ENCODE peak calls at places on chromosomes 13 and 19, in four cellular contexts. M is Peyer's patch, D is brain microvascular endothelial cell, E is upper lobe of right lung. A is an unnamed sample.

GRCh38 chr13:22915442-22916082 is 265.2 kb upstream of the SGCG start:
- DNase-seq in E (peak; percentile 81), M (no peak), D (peak; percentile 18), A (no peak)

GRCh38 chr19:30411714-30412113 is 39.5 kb downstream of the ZNF536 start:
- DNase-seq in M (no peak), E (no peak), D (no peak), A (no peak)

GRCh38 chr19:492091-492531 is 4.2 kb upstream of the MADCAM1 start:
- DNase-seq in D (no peak), E (no peak), M (no peak), A (no peak)

GRCh38 chr19:2782357-2782935 is 627 bp downstream of the SGTA start:
- DNase-seq in M (no peak), D (no peak), E (no peak), A (no peak)

GRCh38 chr13:39273953-39274352 is 235.7 kb downstream of the NHLRC3 start:
- DNase-seq in E (no peak), D (no peak), M (no peak), A (no peak)

GRCh38 chr19:35546532-35546931 is 1.1 kb downstream of the TMEM147 start:
- DNase-seq in M (no peak), E (no peak), D (no peak), A (no peak)

GRCh38 chr13:21531475-21531874 is 72.4 kb upstream of the ZDHHC20 start:
- DNase-seq in D (no peak), E (no peak), M (no peak), A (no peak)

GRCh38 chr13:67094078-67094477 is 136.1 kb downstream of the PCDH9 start:
- DNase-seq in D (no peak), E (no peak), M (no peak), A (no peak)

GRCh38 chr19:1521636-1522035 is 2.2 kb upstream of the PLK5 start:
- DNase-seq in D (no peak), E (no peak), M (no peak), A (no peak)

GRCh38 chr19:44845286-44845611 is 848 bp upstream of the NECTIN2 start:
- DNase-seq in D (no peak), M (no peak), E (peak; percentile 76), A (no peak)

GRCh38 chr13:102935896-102936321 is 90.1 kb downstream of the ERCC5 start:
- DNase-seq in D (no peak), E (no peak), M (no peak), A (no peak)

GRCh38 chr13:42762917-42763316 is 18.5 kb upstream of the FAM216B start:
- DNase-seq in E (no peak), D (peak; percentile 93), M (no peak), A (peak; percentile 73)

GRCh38 chr19:21134934-21135366 is 6.9 kb upstream of the ZNF431 start:
- DNase-seq in M (no peak), E (no peak), D (no peak), A (no peak)

GRCh38 chr19:36331353-36332228 is 47.4 kb downstream of the ZFP14 start:
- DNase-seq in D (peak; percentile 96), E (peak; percentile 69), M (peak; percentile 90), A (peak; percentile 85)

GRCh38 chr13:98771838-98772611 is 19.6 kb upstream of the SLC15A1 start:
- DNase-seq in M (no peak), E (no peak), D (no peak), A (no peak)

GRCh38 chr13:42876810-42877550 is 95.6 kb downstream of the FAM216B start:
- DNase-seq in D (peak; percentile 68), E (no peak), M (no peak), A (no peak)

GRCh38 chr19:29567366-29567915 is 38.6 kb upstream of the POP4 start:
- DNase-seq in M (no peak), E (no peak), D (no peak), A (no peak)

GRCh38 chr13:25300861-25301346 is 521 bp upstream of the NUP58 start:
- DNase-seq in M (no peak), E (peak; percentile 66), D (no peak), A (no peak)

GRCh38 chr19:44582581-44583265 is 30.6 kb upstream of the IGSF23 start:
- DNase-seq in D (no peak), M (no peak), E (peak; percentile 71), A (no peak)

DNA sequence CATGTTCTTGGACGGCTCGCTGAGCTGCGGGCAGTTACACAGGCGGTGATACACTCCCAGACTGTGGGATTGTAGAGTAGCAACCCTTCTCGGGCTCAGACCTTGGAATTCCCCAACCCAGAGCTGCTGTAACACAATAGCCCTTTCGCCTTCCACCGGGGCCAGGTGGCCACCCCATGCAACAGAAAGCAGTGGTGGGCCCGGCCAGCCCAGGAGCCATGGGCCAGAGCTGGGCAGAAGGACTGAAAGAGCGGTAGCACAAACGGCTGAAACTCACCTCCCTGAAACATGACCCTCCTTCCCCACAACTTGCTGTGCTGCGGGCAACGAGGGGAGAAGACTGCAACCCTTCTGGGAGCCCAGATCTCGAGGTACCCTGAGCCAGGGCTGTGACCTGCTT is 429.0 kb downstream of the SLITRK1 start:
- DNase-seq in M (no peak), D (no peak), E (no peak), A (no peak)
- H3K4me3 ChIP-seq in M (no peak overlapping the region), D (no peak overlapping the region), E (no peak overlapping the region), A (no peak overlapping the region)

GRCh38 chr19:58046856-58047255 is 12.2 kb upstream of the ZNF135 start:
- DNase-seq in D (no peak), E (no peak), M (no peak), A (no peak)
- H3K27me3 ChIP-seq in D (no peaks in the 10 kb centered on the region), E (no peaks in the 10 kb centered on the region), M (no peaks in the 10 kb centered on the region), A (no peaks in the 10 kb centered on the region)

DNA sequence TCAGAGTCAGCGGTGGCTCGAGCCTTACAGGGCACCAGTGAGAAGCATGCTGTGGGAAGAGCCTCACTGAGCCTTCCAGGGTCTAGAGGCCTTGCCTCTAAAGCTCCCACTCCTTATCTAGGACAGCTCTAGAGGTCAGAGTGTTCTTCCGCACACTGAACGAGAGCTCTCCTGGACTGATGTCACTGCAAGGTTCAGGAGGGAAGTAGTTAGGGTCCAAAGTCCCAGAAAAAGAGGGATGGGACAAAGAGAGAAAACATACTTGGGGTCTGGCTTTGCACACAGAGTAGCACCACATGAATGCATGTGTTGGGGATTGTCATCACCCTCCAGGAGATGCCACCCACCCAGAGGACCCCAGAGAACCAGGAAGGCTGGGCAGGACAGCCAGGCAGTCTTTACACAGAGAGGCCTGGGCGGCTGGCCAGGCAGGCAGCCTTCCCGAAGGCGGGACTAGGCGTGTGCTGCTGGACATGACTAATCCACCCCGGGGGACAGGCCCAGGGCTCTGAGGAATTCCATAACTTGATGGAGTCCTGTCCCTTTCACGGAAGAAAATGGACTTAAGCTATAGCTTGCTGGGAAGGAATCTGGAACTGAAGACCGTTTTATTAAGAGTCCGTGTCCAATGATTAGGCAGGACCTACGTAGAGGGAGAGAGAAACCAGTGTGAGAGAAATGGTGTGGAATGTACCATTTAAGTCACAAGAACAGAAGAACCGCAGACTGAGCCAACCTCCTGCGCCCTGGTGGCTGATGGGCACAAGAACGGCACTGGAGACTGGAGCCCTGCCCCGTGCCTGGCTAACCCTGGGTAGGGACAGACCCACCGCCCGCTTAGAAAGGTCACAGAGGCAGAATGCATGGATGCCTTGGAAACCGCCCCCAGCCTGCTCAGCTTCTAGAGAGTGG is 16.7 kb upstream of the EPHX3 start:
- DNase-seq in E (no peak), D (peak; percentile 86), M (no peak), A (peak; percentile 52)
- H3K4me3 ChIP-seq in E (no peak overlapping the region), D (no peak overlapping the region), M (no peak overlapping the region), A (no peak overlapping the region)

DNA sequence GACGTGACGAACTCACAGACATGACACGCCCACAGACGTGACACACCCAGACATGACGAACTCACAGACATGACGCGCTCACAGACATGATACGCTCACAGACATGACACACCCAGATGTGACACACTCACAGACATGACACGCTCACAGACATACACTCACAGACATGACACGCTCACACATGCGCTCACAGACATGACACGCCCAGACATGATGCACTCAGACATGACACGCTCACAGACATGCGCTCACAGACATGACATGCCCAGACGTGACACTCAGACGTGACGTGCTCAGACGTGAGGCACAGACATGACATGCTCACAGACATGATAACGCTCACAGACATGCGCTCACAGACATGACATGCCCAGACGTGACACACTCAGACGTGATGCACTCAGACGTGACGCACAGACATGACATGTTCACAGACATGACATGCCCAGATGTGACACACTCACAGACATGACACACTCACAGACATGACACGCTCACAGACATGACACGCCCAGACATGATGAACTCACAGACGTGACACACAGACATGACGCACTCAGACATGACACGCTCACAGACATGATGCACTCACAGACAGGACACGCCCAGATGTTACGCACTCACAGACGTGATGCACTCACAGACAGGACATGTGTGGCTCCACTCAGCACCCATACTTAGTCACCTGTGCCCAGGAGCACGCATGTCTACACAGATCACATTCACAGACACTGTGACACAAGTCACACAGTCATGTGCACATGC is 8.1 kb downstream of the ERFL start:
- DNase-seq in M (no peak), E (no peak), D (no peak), A (no peak)
- H3K27me3 ChIP-seq in M (no peaks in the 10 kb centered on the region), E (peaks cover 62% of the 10 kb centered on the region), D (peaks cover 67% of the 10 kb centered on the region), A (peaks cover 48% of the 10 kb centered on the region)

GRCh38 chr19:19409235-19410030 is 4.0 kb downstream of the GATAD2A start:
- DNase-seq in D (no peak), E (no peak), M (no peak), A (no peak)
- H3K4me3 ChIP-seq in D (no peak overlapping the region), E (no peak overlapping the region), M (no peak overlapping the region), A (no peak overlapping the region)

DNA sequence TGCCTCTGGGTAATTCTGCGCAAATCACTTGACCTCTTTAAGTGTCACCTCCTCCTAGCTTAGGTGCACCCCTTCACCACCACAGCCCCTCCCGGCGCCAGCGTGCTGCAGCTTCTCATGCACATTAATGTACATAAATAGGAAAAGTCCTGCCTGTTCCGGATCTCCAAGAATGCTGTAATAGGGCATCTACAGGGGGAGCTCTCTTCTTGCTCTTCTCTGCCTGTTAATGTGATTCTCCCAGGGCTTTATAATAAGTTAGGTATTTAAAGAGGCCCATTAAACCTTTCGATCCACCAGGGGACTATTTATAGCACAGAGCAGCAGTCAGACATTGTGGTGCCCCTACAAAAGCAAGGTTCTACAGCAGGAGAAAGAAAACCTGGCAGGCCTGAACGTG is 35.3 kb downstream of the SOX1 start:
- DNase-seq in D (no peak), E (no peak), M (no peak), A (no peak)
- H3K27me3 ChIP-seq in D (peaks cover 24% of the 10 kb centered on the region), E (peaks cover 76% of the 10 kb centered on the region), M (no peaks in the 10 kb centered on the region), A (no peaks in the 10 kb centered on the region)

GRCh38 chr19:7170983-7171382 is 101.5 kb downstream of the ZNF557 start:
- DNase-seq in D (no peak), M (no peak), E (no peak), A (no peak)
- H3K4me3 ChIP-seq in D (no peak overlapping the region), M (no peak overlapping the region), E (no peak overlapping the region), A (no peak overlapping the region)

DNA sequence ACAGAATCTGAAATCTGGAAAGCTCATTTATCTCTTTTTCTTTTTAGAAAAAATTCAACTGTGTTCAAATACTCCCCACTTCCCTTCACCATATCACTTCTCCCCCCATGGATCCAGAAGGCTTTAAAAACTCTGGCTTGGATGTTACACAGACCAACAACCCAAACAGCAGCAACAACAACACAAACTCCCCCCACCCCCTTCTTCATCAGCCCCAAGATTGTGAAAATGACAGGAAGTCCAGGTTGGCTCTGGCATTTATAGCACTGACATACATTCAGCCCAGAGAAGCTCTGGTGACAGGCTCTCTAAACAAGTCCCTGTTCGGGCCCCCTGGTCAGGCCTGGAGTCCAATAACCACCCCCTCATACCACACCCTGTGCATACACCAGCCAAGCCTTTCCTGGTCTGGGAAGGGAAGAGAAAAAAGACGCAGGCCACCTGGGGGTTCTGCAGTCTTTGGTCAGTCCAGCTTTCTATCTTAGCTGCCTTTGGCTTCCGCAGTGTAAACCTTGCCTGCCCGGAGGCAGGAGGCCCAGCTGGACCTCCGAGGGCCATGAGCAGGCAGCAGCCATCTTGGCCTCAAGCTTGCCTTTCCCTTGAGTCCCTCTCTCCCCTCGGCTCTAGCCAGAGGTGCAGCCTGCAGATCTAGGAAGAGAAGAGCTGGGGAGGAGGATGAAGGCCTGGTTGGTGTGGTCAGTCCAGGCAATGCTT is 6.8 kb downstream of the CDX2 start:
- DNase-seq in E (no peak), D (no peak), M (no peak), A (no peak)
- H3K27me3 ChIP-seq in E (peaks cover 95% of the 10 kb centered on the region), D (peaks cover 91% of the 10 kb centered on the region), M (peaks cover 7% of the 10 kb centered on the region), A (peaks cover 49% of the 10 kb centered on the region)

A was measured in BJ.